ENCODE peak calls at places on chromosome 15, in six cellular contexts. One of them, this sample, is unnamed.

GRCh38 chr15:71374607-71375352 is 259.5 kb downstream of the THSD4 start:
- DNase-seq in AG09319: peak; percentile 83
- DNase-seq in fibroblast of mammary gland: peak; percentile 65
- DNase-seq in choroid plexus epithelial cell: no peak
- DNase-seq in AG04450: peak; percentile 61
- DNase-seq in body of pancreas: no peak
- DNase-seq in this sample: no peak

GRCh38 chr15:58472821-58473581 is 41.2 kb downstream of the LIPC start:
- DNase-seq in AG04450: no peak
- DNase-seq in choroid plexus epithelial cell: peak; percentile 43
- DNase-seq in AG09319: no peak
- DNase-seq in fibroblast of mammary gland: peak; percentile 23
- DNase-seq in body of pancreas: no peak
- DNase-seq in this sample: no peak

GRCh38 chr15:100205549-100206295 is 136.1 kb downstream of the ADAMTS17 start:
- DNase-seq in AG04450: no peak
- DNase-seq in fibroblast of mammary gland: no peak
- DNase-seq in choroid plexus epithelial cell: no peak
- DNase-seq in AG09319: no peak
- DNase-seq in body of pancreas: no peak
- DNase-seq in this sample: no peak

GRCh38 chr15:66701422-66702034 is 508 bp upstream of the SMAD6 start:
- DNase-seq in body of pancreas: peak; percentile 45
- DNase-seq in choroid plexus epithelial cell: no peak
- DNase-seq in fibroblast of mammary gland: peak; percentile 29
- DNase-seq in AG04450: no peak
- DNase-seq in AG09319: no peak
- DNase-seq in this sample: peak; percentile 73

GRCh38 chr15:70775160-70775559 is 11.8 kb upstream of the UACA start:
- DNase-seq in fibroblast of mammary gland: peak; percentile 91
- DNase-seq in body of pancreas: no peak
- DNase-seq in choroid plexus epithelial cell: peak; percentile 87
- DNase-seq in AG09319: no peak
- DNase-seq in AG04450: no peak
- DNase-seq in this sample: no peak

GRCh38 chr15:90611157-90611556 is 81.4 kb downstream of the CRTC3 start:
- DNase-seq in AG09319: no peak
- DNase-seq in fibroblast of mammary gland: no peak
- DNase-seq in choroid plexus epithelial cell: no peak
- DNase-seq in body of pancreas: no peak
- DNase-seq in AG04450: no peak
- DNase-seq in this sample: no peak

GRCh38 chr15:87877114-87877810 is 379.3 kb downstream of the NTRK3 start:
- DNase-seq in AG04450: peak; percentile 68
- DNase-seq in fibroblast of mammary gland: peak; percentile 2
- DNase-seq in body of pancreas: peak; percentile 12
- DNase-seq in choroid plexus epithelial cell: peak; percentile 87
- DNase-seq in AG09319: no peak
- DNase-seq in this sample: no peak

GRCh38 chr15:49902791-49903481 is 216.1 kb downstream of the ATP8B4 start:
- DNase-seq in body of pancreas: no peak
- DNase-seq in choroid plexus epithelial cell: peak; percentile 89
- DNase-seq in AG04450: no peak
- DNase-seq in AG09319: no peak
- DNase-seq in fibroblast of mammary gland: peak; percentile 95
- DNase-seq in this sample: no peak

GRCh38 chr15:36696191-36696590 is 116.8 kb downstream of the CDIN1 start:
- DNase-seq in choroid plexus epithelial cell: peak; percentile 23
- DNase-seq in body of pancreas: no peak
- DNase-seq in fibroblast of mammary gland: no peak
- DNase-seq in AG09319: no peak
- DNase-seq in AG04450: no peak
- DNase-seq in this sample: no peak

GRCh38 chr15:26082069-26082832 is 219.1 kb upstream of the ATP10A start:
- DNase-seq in choroid plexus epithelial cell: peak; percentile 96
- DNase-seq in AG04450: peak; percentile 91
- DNase-seq in body of pancreas: peak; percentile 98
- DNase-seq in AG09319: peak; percentile 20
- DNase-seq in fibroblast of mammary gland: peak; percentile 94
- DNase-seq in this sample: peak; percentile 98

GRCh38 chr15:101293122-101293521 is 1.9 kb downstream of the SNRPA1 start:
- DNase-seq in fibroblast of mammary gland: peak; percentile 13
- DNase-seq in AG09319: no peak
- DNase-seq in choroid plexus epithelial cell: no peak
- DNase-seq in body of pancreas: no peak
- DNase-seq in AG04450: no peak
- DNase-seq in this sample: no peak

GRCh38 chr15:64093627-64094417 is at the start of gene CIAO2A:
- DNase-seq in AG09319: peak; percentile 94
- DNase-seq in body of pancreas: peak; percentile 99
- DNase-seq in choroid plexus epithelial cell: peak; percentile 99
- DNase-seq in AG04450: peak; percentile 93
- DNase-seq in fibroblast of mammary gland: peak; percentile 99
- DNase-seq in this sample: peak; percentile 98

GRCh38 chr15:87575896-87576295 is 680.6 kb downstream of the NTRK3 start:
- DNase-seq in choroid plexus epithelial cell: no peak
- DNase-seq in body of pancreas: no peak
- DNase-seq in AG09319: no peak
- DNase-seq in fibroblast of mammary gland: no peak
- DNase-seq in AG04450: no peak
- DNase-seq in this sample: no peak

GRCh38 chr15:87267798-87268197 is 988.7 kb downstream of the NTRK3 start:
- DNase-seq in fibroblast of mammary gland: peak; percentile 42
- DNase-seq in AG09319: no peak
- DNase-seq in AG04450: peak; percentile 53
- DNase-seq in body of pancreas: no peak
- DNase-seq in choroid plexus epithelial cell: peak; percentile 85
- DNase-seq in this sample: no peak

GRCh38 chr15:43067717-43068461 is 37.9 kb downstream of the UBR1 start:
- DNase-seq in fibroblast of mammary gland: peak; percentile 53
- DNase-seq in AG09319: no peak
- DNase-seq in choroid plexus epithelial cell: peak; percentile 20
- DNase-seq in AG04450: no peak
- DNase-seq in body of pancreas: no peak
- DNase-seq in this sample: no peak

GRCh38 chr15:80159811-80160569 is 7.2 kb downstream of the FAH start:
- DNase-seq in body of pancreas: no peak
- DNase-seq in choroid plexus epithelial cell: no peak
- DNase-seq in AG09319: no peak
- DNase-seq in AG04450: no peak
- DNase-seq in fibroblast of mammary gland: peak; percentile 89
- DNase-seq in this sample: no peak

GRCh38 chr15:67030036-67030762 is 35.2 kb upstream of the SMAD3 start:
- DNase-seq in AG04450: no peak
- DNase-seq in body of pancreas: peak; percentile 23
- DNase-seq in fibroblast of mammary gland: no peak
- DNase-seq in choroid plexus epithelial cell: no peak
- DNase-seq in AG09319: no peak
- DNase-seq in this sample: peak; percentile 28

GRCh38 chr15:98289747-98290146 is 329.2 kb downstream of the ARRDC4 start:
- DNase-seq in choroid plexus epithelial cell: no peak
- DNase-seq in AG04450: no peak
- DNase-seq in fibroblast of mammary gland: no peak
- DNase-seq in body of pancreas: no peak
- DNase-seq in AG09319: no peak
- DNase-seq in this sample: no peak

GRCh38 chr15:36579792-36580431 is 486 bp downstream of the CDIN1 start:
- DNase-seq in AG09319: no peak
- DNase-seq in AG04450: no peak
- DNase-seq in fibroblast of mammary gland: peak; percentile 40
- DNase-seq in choroid plexus epithelial cell: peak; percentile 28
- DNase-seq in body of pancreas: peak; percentile 6
- DNase-seq in this sample: peak; percentile 70

GRCh38 chr15:92277776-92278175 is 115.9 kb upstream of the ST8SIA2 start:
- DNase-seq in choroid plexus epithelial cell: peak; percentile 0
- DNase-seq in AG09319: no peak
- DNase-seq in body of pancreas: peak; percentile 6
- DNase-seq in fibroblast of mammary gland: peak; percentile 0
- DNase-seq in AG04450: no peak
- DNase-seq in this sample: no peak

GRCh38 chr15:66741646-66742045 is 39.6 kb downstream of the SMAD6 start:
- DNase-seq in AG04450: no peak
- DNase-seq in AG09319: no peak
- DNase-seq in fibroblast of mammary gland: no peak
- DNase-seq in choroid plexus epithelial cell: no peak
- DNase-seq in body of pancreas: no peak
- DNase-seq in this sample: no peak

GRCh38 chr15:57403007-57403406 is 26.7 kb downstream of the CGNL1 start:
- DNase-seq in body of pancreas: no peak
- DNase-seq in choroid plexus epithelial cell: no peak
- DNase-seq in fibroblast of mammary gland: no peak
- DNase-seq in AG09319: no peak
- DNase-seq in AG04450: no peak
- DNase-seq in this sample: no peak

GRCh38 chr15:68085052-68085451 is 30.9 kb downstream of the PIAS1 start:
- DNase-seq in AG09319: no peak
- DNase-seq in choroid plexus epithelial cell: peak; percentile 20
- DNase-seq in AG04450: no peak
- DNase-seq in fibroblast of mammary gland: no peak
- DNase-seq in body of pancreas: no peak
- DNase-seq in this sample: no peak

GRCh38 chr15:85762756-85763127 is 32.0 kb downstream of the KLHL25 start:
- DNase-seq in fibroblast of mammary gland: no peak
- DNase-seq in body of pancreas: no peak
- DNase-seq in AG09319: no peak
- DNase-seq in choroid plexus epithelial cell: no peak
- DNase-seq in AG04450: no peak
- DNase-seq in this sample: no peak

GRCh38 chr15:44328135-44328534 is 39.6 kb downstream of the GOLM2 start:
- DNase-seq in body of pancreas: no peak
- DNase-seq in choroid plexus epithelial cell: no peak
- DNase-seq in AG09319: no peak
- DNase-seq in fibroblast of mammary gland: no peak
- DNase-seq in AG04450: no peak
- DNase-seq in this sample: no peak

GRCh38 chr15:38164507-38164906 is 88.1 kb upstream of the SPRED1 start:
- DNase-seq in AG09319: no peak
- DNase-seq in fibroblast of mammary gland: no peak
- DNase-seq in choroid plexus epithelial cell: no peak
- DNase-seq in body of pancreas: no peak
- DNase-seq in AG04450: no peak
- DNase-seq in this sample: no peak

GRCh38 chr15:92617197-92618037 is 38.2 kb downstream of the FAM174B start:
- DNase-seq in AG04450: peak; percentile 58
- DNase-seq in body of pancreas: peak; percentile 95
- DNase-seq in choroid plexus epithelial cell: peak; percentile 94
- DNase-seq in fibroblast of mammary gland: peak; percentile 90
- DNase-seq in AG09319: no peak
- DNase-seq in this sample: peak; percentile 94

GRCh38 chr15:34708422-34708821 is 46.4 kb downstream of the GJD2 start:
- DNase-seq in AG04450: peak; percentile 32
- DNase-seq in choroid plexus epithelial cell: peak; percentile 74
- DNase-seq in fibroblast of mammary gland: peak; percentile 68
- DNase-seq in body of pancreas: peak; percentile 25
- DNase-seq in AG09319: peak; percentile 27
- DNase-seq in this sample: no peak

GRCh38 chr15:71112429-71112828 is 2.8 kb upstream of the THSD4 start:
- DNase-seq in fibroblast of mammary gland: peak; percentile 5
- DNase-seq in AG04450: no peak
- DNase-seq in AG09319: no peak
- DNase-seq in body of pancreas: no peak
- DNase-seq in choroid plexus epithelial cell: no peak
- DNase-seq in this sample: no peak

GRCh38 chr15:98865397-98866339 is 141.9 kb downstream of the PGPEP1L start:
- DNase-seq in AG04450: no peak
- DNase-seq in body of pancreas: peak; percentile 81
- DNase-seq in fibroblast of mammary gland: peak; percentile 80
- DNase-seq in choroid plexus epithelial cell: peak; percentile 80
- DNase-seq in AG09319: no peak
- DNase-seq in this sample: peak; percentile 88

DNA sequence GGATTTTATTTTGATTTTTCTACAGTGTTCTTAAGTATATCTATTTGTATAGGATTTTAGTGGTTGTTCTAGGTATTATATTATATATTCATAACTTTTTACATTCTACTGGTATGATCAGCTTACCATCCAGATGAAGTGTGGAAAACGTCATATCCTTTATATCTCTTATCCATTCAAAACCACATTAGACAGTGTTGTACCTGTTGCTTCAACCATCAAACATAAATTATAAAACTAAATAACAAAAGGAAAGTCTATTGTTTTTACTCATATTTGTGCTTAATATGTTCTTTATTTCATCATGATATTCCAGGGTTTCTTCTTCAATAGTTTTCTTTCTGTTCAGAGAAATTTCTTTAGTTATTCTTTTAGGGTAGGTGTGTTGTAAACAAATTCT is 191.4 kb downstream of the RPLP1 start:
- DNase-seq in body of pancreas: no peak
- DNase-seq in choroid plexus epithelial cell: no peak
- DNase-seq in fibroblast of mammary gland: no peak
- DNase-seq in AG04450: no peak
- DNase-seq in AG09319: no peak
- DNase-seq in this sample: no peak
- TF ChIP-seq CTCF in body of pancreas: no peak
- TF ChIP-seq CTCF in choroid plexus epithelial cell: no peak
- TF ChIP-seq CTCF in fibroblast of mammary gland: no peak
- TF ChIP-seq CTCF in AG04450: no peak
- TF ChIP-seq CTCF in AG09319: no peak
- TF ChIP-seq CTCF in this sample: no peak

DNA sequence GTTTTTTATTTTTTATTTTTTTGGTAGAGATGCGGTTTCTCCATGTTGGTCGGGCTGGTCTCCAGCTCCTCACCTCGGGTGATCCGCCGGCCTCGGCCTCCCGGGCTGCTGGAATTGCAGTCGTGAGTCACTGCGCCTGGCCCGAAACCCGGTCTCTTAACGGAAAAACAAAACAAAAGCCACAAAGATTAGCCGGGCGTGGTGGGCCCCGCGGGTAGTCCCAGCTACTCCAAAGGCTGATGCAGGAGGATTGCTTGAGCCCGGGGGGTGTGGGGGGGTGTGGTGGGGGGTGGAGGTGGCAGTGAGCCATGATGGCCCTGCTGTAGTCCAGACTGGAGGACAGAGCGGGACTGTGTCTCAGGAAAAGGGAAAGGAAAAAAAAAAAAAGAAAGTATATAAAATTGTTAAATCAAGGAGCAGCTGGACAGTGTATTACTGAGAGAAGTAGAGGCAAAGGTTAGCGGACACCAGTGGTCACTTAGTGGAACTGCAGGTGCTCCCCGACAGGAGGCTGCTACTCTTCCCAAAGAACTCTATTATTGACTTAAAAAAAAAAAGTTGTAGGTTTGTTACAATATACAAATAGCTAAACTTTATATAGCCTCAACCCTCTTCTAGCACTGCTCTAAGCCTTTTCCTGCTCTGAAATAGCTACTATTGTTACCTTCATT is 30.3 kb upstream of the TUBGCP5 start:
- DNase-seq in AG04450: no peak
- DNase-seq in fibroblast of mammary gland: no peak
- DNase-seq in body of pancreas: no peak
- DNase-seq in AG09319: no peak
- DNase-seq in choroid plexus epithelial cell: no peak
- DNase-seq in this sample: no peak
- TF ChIP-seq CTCF in AG04450: no peak
- TF ChIP-seq CTCF in fibroblast of mammary gland: peak; percentile 13
- TF ChIP-seq CTCF in body of pancreas: no peak
- TF ChIP-seq CTCF in AG09319: no peak
- TF ChIP-seq CTCF in choroid plexus epithelial cell: peak; percentile 7
- TF ChIP-seq CTCF in this sample: no peak

GRCh38 chr15:41994772-41995475 is 22.6 kb upstream of the EHD4 start:
- DNase-seq in AG04450: no peak
- DNase-seq in AG09319: no peak
- DNase-seq in fibroblast of mammary gland: no peak
- DNase-seq in body of pancreas: peak; percentile 16
- DNase-seq in choroid plexus epithelial cell: no peak
- DNase-seq in this sample: no peak
- TF ChIP-seq CTCF in AG04450: no peak
- TF ChIP-seq CTCF in AG09319: no peak
- TF ChIP-seq CTCF in fibroblast of mammary gland: no peak
- TF ChIP-seq CTCF in body of pancreas: no peak
- TF ChIP-seq CTCF in choroid plexus epithelial cell: no peak
- TF ChIP-seq CTCF in this sample: no peak

GRCh38 chr15:84749111-84749991 is 959 bp downstream of the ZNF592 start:
- DNase-seq in fibroblast of mammary gland: peak; percentile 32
- DNase-seq in AG09319: no peak
- DNase-seq in AG04450: no peak
- DNase-seq in choroid plexus epithelial cell: peak; percentile 41
- DNase-seq in body of pancreas: peak; percentile 45
- DNase-seq in this sample: peak; percentile 70
- TF ChIP-seq CTCF in fibroblast of mammary gland: peak; percentile 8
- TF ChIP-seq CTCF in AG09319: no peak
- TF ChIP-seq CTCF in AG04450: peak; percentile 6
- TF ChIP-seq CTCF in choroid plexus epithelial cell: peak; percentile 19
- TF ChIP-seq CTCF in body of pancreas: no peak
- TF ChIP-seq CTCF in this sample: no peak

This sample was measured in sigmoid colon.